ENCODE peak calls at places on chromosome 10, in six cellular contexts. X, H, S, Y, I and L are unnamed samples.

GRCh38 chr10:46526682-46527038 is 29.8 kb downstream of the GPRIN2 start:
- DNase-seq in X (no peak), H (peak; percentile 4), S (no peak), Y (no peak), I (no peak), L (peak; percentile 1)

GRCh38 chr10:100392686-100393003 is 45.6 kb downstream of the SCD start:
- DNase-seq in X (no peak), H (no peak), S (no peak), Y (no peak), I (no peak), L (no peak)

GRCh38 chr10:126350216-126350992 is 37.9 kb downstream of the ADAM12 start:
- DNase-seq in X (no peak), H (peak; percentile 19), S (no peak), Y (peak; percentile 53), I (no peak), L (no peak)

GRCh38 chr10:114548662-114549061 is 109.4 kb downstream of the ABLIM1 start:
- DNase-seq in X (no peak), H (no peak), S (peak; percentile 56), Y (peak; percentile 51), I (no peak), L (peak; percentile 39)

GRCh38 chr10:126387041-126387908 is 1.0 kb downstream of the ADAM12 start:
- DNase-seq in X (no peak), H (peak; percentile 52), S (peak; percentile 69), Y (peak; percentile 83), I (peak; percentile 27), L (peak; percentile 58)

GRCh38 chr10:70809726-70810125 is 6.0 kb upstream of the SGPL1 start:
- DNase-seq in X (no peak), H (no peak), S (no peak), Y (no peak), I (no peak), L (no peak)

GRCh38 chr10:6612371-6612770 is 32.3 kb upstream of the PRKCQ start:
- DNase-seq in X (no peak), H (no peak), S (no peak), Y (no peak), I (no peak), L (peak; percentile 42)

GRCh38 chr10:95539560-95540284 is 21.4 kb downstream of the SORBS1 start:
- DNase-seq in X (no peak), H (no peak), S (no peak), Y (no peak), I (no peak), L (no peak)

GRCh38 chr10:44774676-44775401 is 136.3 kb upstream of the TMEM72 start:
- DNase-seq in X (no peak), H (no peak), S (no peak), Y (peak; percentile 58), I (no peak), L (no peak)

GRCh38 chr10:1498746-1499343 is 238.5 kb downstream of the ADARB2 start:
- DNase-seq in X (no peak), H (no peak), S (no peak), Y (no peak), I (no peak), L (no peak)

GRCh38 chr10:114635101-114635500 is 23.0 kb downstream of the ABLIM1 start:
- DNase-seq in X (no peak), H (no peak), S (no peak), Y (no peak), I (no peak), L (no peak)

GRCh38 chr10:74177140-74177677 is 26.2 kb downstream of the ADK start:
- DNase-seq in X (no peak), H (no peak), S (peak; percentile 19), Y (peak; percentile 65), I (peak; percentile 49), L (peak; percentile 65)

GRCh38 chr10:62895058-62895457 is 78.9 kb upstream of the EGR2 start:
- DNase-seq in X (no peak), H (no peak), S (no peak), Y (no peak), I (no peak), L (no peak)

GRCh38 chr10:83176901-83177300 is 962.4 kb upstream of the GHITM start:
- DNase-seq in X (no peak), H (no peak), S (no peak), Y (no peak), I (no peak), L (no peak)

GRCh38 chr10:24351883-24352778 is 143.2 kb downstream of the KIAA1217 start:
- DNase-seq in X (no peak), H (no peak), S (no peak), Y (no peak), I (no peak), L (no peak)

GRCh38 chr10:101892782-101893391 is 49.3 kb upstream of the KCNIP2 start:
- DNase-seq in X (no peak), H (no peak), S (no peak), Y (no peak), I (no peak), L (no peak)

GRCh38 chr10:7407368-7408002 is 3.3 kb downstream of the SFMBT2 start:
- DNase-seq in X (no peak), H (no peak), S (peak; percentile 25), Y (no peak), I (no peak), L (no peak)

GRCh38 chr10:117318909-117319308 is 56.3 kb downstream of the PDZD8 start:
- DNase-seq in X (no peak), H (no peak), S (no peak), Y (no peak), I (no peak), L (no peak)

GRCh38 chr10:14405076-14406065 is 74.6 kb upstream of the FRMD4A start:
- DNase-seq in X (no peak), H (no peak), S (no peak), Y (peak; percentile 54), I (no peak), L (no peak)

GRCh38 chr10:115059301-115059898 is 33.8 kb upstream of the ATRNL1 start:
- DNase-seq in X (no peak), H (no peak), S (no peak), Y (no peak), I (no peak), L (no peak)

GRCh38 chr10:55374917-55375316 is 573.9 kb upstream of the PCDH15 start:
- DNase-seq in X (no peak), H (no peak), S (no peak), Y (no peak), I (no peak), L (no peak)

GRCh38 chr10:112082134-112082533 is 101.4 kb downstream of the GPAM start:
- DNase-seq in X (no peak), H (no peak), S (no peak), Y (no peak), I (no peak), L (no peak)